ENCODE peak calls at places on chromosomes 11 and 22, in nine cellular contexts. J is nucleus accumbens; V is coronary artery; K is T-helper 2 cell; M is activated T-cell treated with anti-CD3 and anti-CD28 coated beads for 48 hours; Q is HCT116; Y is left ventricle myocardium inferior; B is stimulated activated CD8-positive, alpha-beta memory T cell treated with anti-CD3 and anti-CD28 coated beads, Interleukin-7, amount 100 ng/mL, for 24 hours; A is iPS-NIHi11. U is an unnamed sample.

GRCh38 chr11:23023319-23023718 is 163.0 kb upstream of the CCDC179 start:
- DNase-seq in J (no peak), V (no peak), K (no peak), M (no peak), Q (no peak), Y (no peak), B (no peak), A (no peak), U (no peak)

GRCh38 chr11:120882237-120882636 is 141.7 kb upstream of the TBCEL start:
- DNase-seq in J (no peak), V (no peak), K (no peak), M (no peak), Q (no peak), Y (no peak), B (no peak), A (no peak), U (no peak)

GRCh38 chr22:39800790-39801540 is 92.6 kb downstream of the ENTHD1 start:
- DNase-seq in J (no peak), V (no peak), K (no peak), M (no peak), Q (no peak), Y (no peak), B (no peak), A (no peak), U (no peak)

GRCh38 chr11:67195971-67196418 is 70.3 kb upstream of the GRK2 start:
- DNase-seq in J (no peak), V (no peak), K (no peak), M (no peak), Q (no peak), Y (no peak), B (no peak), A (peak; percentile 28), U (no peak)

GRCh38 chr22:45502215-45503070 is at the start of gene FBLN1:
- DNase-seq in J (no peak), V (no peak), K (no peak), M (no peak), Q (no peak), Y (peak; percentile 65), B (no peak), A (peak; percentile 90), U (no peak)

GRCh38 chr11:61978703-61979661 is 11.5 kb upstream of the FTH1 start:
- DNase-seq in J (no peak), V (no peak), K (no peak), M (no peak), Q (no peak), Y (no peak), B (no peak), A (no peak), U (no peak)

GRCh38 chr22:37449281-37449680 is 22.0 kb upstream of the ELFN2 start:
- DNase-seq in J (no peak), V (no peak), K (no peak), M (no peak), Q (no peak), Y (no peak), B (no peak), A (no peak), U (no peak)

GRCh38 chr11:79274636-79275315 is 166.1 kb downstream of the TENM4 start:
- DNase-seq in J (no peak), V (no peak), K (no peak), M (no peak), Q (no peak), Y (no peak), B (no peak), A (no peak), U (no peak)

GRCh38 chr11:76628408-76628947 is 42.1 kb downstream of the LRRC32 start:
- DNase-seq in J (no peak), V (no peak), K (no peak), M (peak; percentile 21), Q (no peak), Y (no peak), B (no peak), A (no peak), U (peak; percentile 11)

GRCh38 chr11:112215621-112216020 is 10.6 kb upstream of the PTS start:
- DNase-seq in J (no peak), V (no peak), K (no peak), M (no peak), Q (no peak), Y (no peak), B (no peak), A (no peak), U (no peak)

GRCh38 chr22:31972180-31972579 is 27.8 kb downstream of the YWHAH start:
- DNase-seq in J (no peak), V (no peak), K (no peak), M (no peak), Q (no peak), Y (no peak), B (no peak), A (no peak), U (no peak)

GRCh38 chr11:131894615-131895544 is 524.5 kb downstream of the NTM start:
- DNase-seq in J (no peak), V (no peak), K (no peak), M (no peak), Q (no peak), Y (no peak), B (no peak), A (no peak), U (no peak)

GRCh38 chr11:1848640-1849265 is 4.1 kb upstream of the LSP1 start:
- DNase-seq in J (no peak), V (no peak), K (no peak), M (no peak), Q (no peak), Y (no peak), B (no peak), A (no peak), U (no peak)

GRCh38 chr22:49368976-49369725 is 458.5 kb downstream of the BRD1 start:
- DNase-seq in J (no peak), V (peak; percentile 53), K (no peak), M (no peak), Q (no peak), Y (no peak), B (no peak), A (no peak), U (no peak)

GRCh38 chr11:5449432-5449831 is 309 bp downstream of the OR51I2 start:
- DNase-seq in J (no peak), V (no peak), K (no peak), M (no peak), Q (no peak), Y (no peak), B (no peak), A (no peak), U (no peak)

GRCh38 chr22:30452861-30453260 is 19.0 kb downstream of the SEC14L3 start:
- DNase-seq in J (no peak), V (no peak), K (no peak), M (no peak), Q (no peak), Y (no peak), B (no peak), A (no peak), U (no peak)

GRCh38 chr11:114076974-114077373 is 17.5 kb downstream of the ZBTB16 start:
- DNase-seq in J (no peak), V (no peak), K (no peak), M (no peak), Q (no peak), Y (no peak), B (no peak), A (no peak), U (no peak)

GRCh38 chr11:121451178-121451981 is 734 bp upstream of the SORL1 start:
- DNase-seq in J (no peak), V (no peak), K (no peak), M (no peak), Q (no peak), Y (no peak), B (no peak), A (no peak), U (no peak)

GRCh38 chr11:92552942-92553341 is 328.3 kb downstream of the FAT3 start:
- DNase-seq in J (no peak), V (no peak), K (no peak), M (no peak), Q (no peak), Y (no peak), B (no peak), A (no peak), U (no peak)

GRCh38 chr11:48047616-48048015 is 67.3 kb downstream of the PTPRJ start:
- DNase-seq in J (no peak), V (no peak), K (no peak), M (no peak), Q (no peak), Y (no peak), B (no peak), A (no peak), U (no peak)

GRCh38 chr11:117072517-117073218 is 25.6 kb downstream of the SIK3 start:
- DNase-seq in J (no peak), V (no peak), K (no peak), M (no peak), Q (peak; percentile 91), Y (no peak), B (no peak), A (no peak), U (no peak)

GRCh38 chr11:100687630-100688395 is 725 bp downstream of the ARHGAP42 start:
- DNase-seq in J (no peak), V (peak; percentile 79), K (no peak), M (no peak), Q (peak; percentile 75), Y (peak; percentile 31), B (no peak), A (peak; percentile 66), U (no peak)

GRCh38 chr11:77669848-77670511 is 32.4 kb upstream of the CLNS1A start:
- DNase-seq in J (no peak), V (no peak), K (no peak), M (no peak), Q (no peak), Y (no peak), B (no peak), A (no peak), U (no peak)

GRCh38 chr22:36252754-36253522 is at the start of gene APOL1:
- DNase-seq in J (no peak), V (no peak), K (no peak), M (no peak), Q (no peak), Y (peak; percentile 37), B (no peak), A (no peak), U (peak; percentile 22)

GRCh38 chr11:85236211-85236610 is 390.9 kb downstream of the DLG2 start:
- DNase-seq in J (no peak), V (no peak), K (no peak), M (no peak), Q (no peak), Y (no peak), B (no peak), A (peak; percentile 17), U (no peak)

GRCh38 chr22:20115691-20116375 is at the start of gene RANBP1:
- DNase-seq in J (no peak), V (no peak), K (no peak), M (no peak), Q (no peak), Y (peak; percentile 13), B (no peak), A (no peak), U (no peak)

GRCh38 chr11:109804911-109805310 is 288.3 kb upstream of the ZC3H12C start:
- DNase-seq in J (no peak), V (no peak), K (no peak), M (no peak), Q (no peak), Y (no peak), B (no peak), A (no peak), U (no peak)

GRCh38 chr22:27534720-27535125 is 266.8 kb downstream of the MN1 start:
- DNase-seq in J (no peak), V (no peak), K (no peak), M (no peak), Q (no peak), Y (no peak), B (no peak), A (no peak), U (no peak)

GRCh38 chr11:61358566-61358965 is 3.1 kb downstream of the CYB561A3 start:
- DNase-seq in J (no peak), V (no peak), K (no peak), M (no peak), Q (no peak), Y (no peak), B (no peak), A (no peak), U (no peak)

GRCh38 chr22:49586244-49586748 is 241.4 kb downstream of the BRD1 start:
- DNase-seq in J (no peak), V (no peak), K (no peak), M (no peak), Q (no peak), Y (no peak), B (no peak), A (no peak), U (no peak)

GRCh38 chr11:86182976-86183584 is 61.5 kb upstream of the EED start:
- DNase-seq in J (no peak), V (no peak), K (no peak), M (peak; percentile 75), Q (no peak), Y (no peak), B (peak; percentile 56), A (peak; percentile 29), U (peak; percentile 41)